ENCODE peak calls at places on chromosomes 13 and 19, in seven cellular contexts. G is PC-3, Y is hepatocyte, F is SK-N-SH, M is GM23248, B is PC-9, C is MM.1S. Q is an unnamed sample. For H3K9me2 and H3K4me1, the result is how much of the 10 kb centered on the place peaks cover.

GRCh38 chr13:23440821-23441608 is 7.5 kb upstream of the SACS start:
- DNase-seq in G (peak), Y (no peak), F (no peak), M (no peak), B (no peak), C (no peak), Q (no peak)

GRCh38 chr19:2164020-2164988 is 571 bp downstream of the DOT1L start:
- DNase-seq in G (no peak), Y (peak), F (no peak), M (peak), B (no peak), C (peak), Q (peak)

GRCh38 chr13:80604094-80604493 is 263.2 kb upstream of the SPRY2 start:
- DNase-seq in G (peak), Y (no peak), F (no peak), M (no peak), B (no peak), C (peak), Q (no peak)

GRCh38 chr19:19259741-19260140 is 13.4 kb downstream of the TM6SF2 start:
- DNase-seq in G (peak), Y (no peak), F (peak), M (peak), B (peak), C (peak), Q (peak)

GRCh38 chr13:105441406-105441805 is 1094.1 kb downstream of the EFNB2 start:
- DNase-seq in G (peak), Y (no peak), F (no peak), M (no peak), B (peak), C (no peak), Q (no peak)

GRCh38 chr19:782195-783043 is 14.8 kb upstream of the PTBP1 start:
- DNase-seq in G (peak), Y (peak), F (no peak), M (peak), B (peak), C (no peak), Q (no peak)

GRCh38 chr19:15288146-15288963 is 44.0 kb downstream of the BRD4 start:
- DNase-seq in G (no peak), Y (no peak), F (peak), M (peak), B (no peak), C (peak), Q (peak)

GRCh38 chr19:1446713-1447564 is 3.0 kb upstream of the APC2 start:
- DNase-seq in G (no peak), Y (peak), F (peak), M (peak), B (no peak), C (no peak), Q (peak)

GRCh38 chr19:18274776-18275356 is 614 bp upstream of the IQCN start:
- DNase-seq in G (peak), Y (peak), F (no peak), M (peak), B (peak), C (no peak), Q (no peak)

GRCh38 chr19:39481229-39481545 is 549 bp downstream of the TIMM50 start:
- DNase-seq in G (no peak), Y (no peak), F (no peak), M (peak), B (no peak), C (no peak), Q (peak)

GRCh38 chr19:39679791-39680168 is 24.1 kb downstream of the LGALS16 start:
- DNase-seq in G (no peak), Y (no peak), F (no peak), M (no peak), B (no peak), C (peak), Q (no peak)

GRCh38 chr19:2333027-2333806 is 4.7 kb downstream of the SPPL2B start:
- DNase-seq in G (no peak), Y (peak), F (no peak), M (no peak), B (no peak), C (peak), Q (no peak)

GRCh38 chr13:100815476-100816046 is 141.0 kb upstream of the TMTC4 start:
- DNase-seq in G (no peak), Y (no peak), F (no peak), M (no peak), B (no peak), C (no peak), Q (no peak)

GRCh38 chr13:113493315-113493951 is 2.9 kb upstream of the DCUN1D2 start:
- DNase-seq in G (peak), Y (peak), F (no peak), M (peak), B (peak), C (peak), Q (peak)

DNA sequence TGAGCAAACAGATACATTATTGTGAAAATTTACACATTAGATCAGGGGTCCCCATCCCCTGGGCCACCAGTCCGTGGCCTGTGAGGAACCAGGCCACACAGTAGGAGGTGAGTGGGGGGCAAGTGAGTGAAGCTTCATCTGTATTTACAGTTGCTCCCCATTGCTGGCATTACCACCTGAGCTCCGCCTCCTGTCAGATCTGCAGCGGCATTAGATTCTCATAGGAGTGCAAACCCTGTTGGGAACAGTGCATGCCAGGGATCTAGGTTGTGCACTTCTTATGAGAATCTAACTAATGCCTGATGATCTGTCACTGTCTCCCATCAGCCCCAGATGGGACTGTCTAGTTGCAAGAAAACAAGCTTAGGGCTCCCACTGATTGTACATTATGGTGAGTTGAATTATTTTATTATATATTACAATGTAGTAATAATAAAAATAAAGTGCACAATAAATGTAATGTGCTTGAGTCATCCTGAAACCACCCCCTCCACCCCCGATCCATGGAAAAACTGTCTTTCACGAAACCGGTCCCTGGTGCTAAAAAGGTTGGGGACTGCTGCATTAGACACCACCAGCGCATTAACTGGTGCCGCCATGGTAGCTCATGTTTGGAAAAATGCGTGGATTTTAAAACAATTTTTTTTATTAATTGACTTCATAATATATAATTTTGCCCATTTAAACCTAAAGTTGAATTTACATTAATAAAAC is 51.7 kb downstream of the DGKH start:
- DNase-seq in G (no peak), Y (no peak), F (no peak), M (no peak), B (no peak), C (no peak), Q (no peak)
- H3K9me2 ChIP-seq in G (under half), Y (under half), F (under half), M (under half), B (under half), C (under half), Q (under half)

DNA sequence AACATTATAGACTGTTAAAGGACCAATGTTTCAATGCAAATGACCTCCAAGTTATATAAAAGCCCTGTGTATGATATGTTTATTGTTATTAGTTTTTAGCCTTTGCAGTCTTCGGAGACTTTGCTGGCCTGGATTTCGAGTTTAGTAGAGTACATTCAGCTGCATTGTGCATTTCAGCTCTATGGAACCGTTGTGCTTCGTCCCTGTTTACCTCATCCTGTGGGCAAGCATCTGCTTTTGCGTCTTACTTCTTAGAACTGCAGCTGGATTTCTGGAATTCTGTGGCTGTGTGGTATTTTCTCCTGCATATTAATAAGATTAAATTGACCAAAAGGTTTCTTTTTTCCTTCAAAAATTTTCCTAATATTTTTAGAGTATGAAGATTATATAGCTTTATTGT is 138.6 kb downstream of the KCNRG start:
- DNase-seq in G (no peak), Y (no peak), F (no peak), M (no peak), B (no peak), C (no peak), Q (no peak)
- H3K4me1 ChIP-seq in G (under half), Y (under half), F (under half), M (under half), B (under half), C (under half), Q (under half)

GRCh38 chr13:30837227-30838159 is 68.6 kb upstream of the MEDAG start:
- DNase-seq in G (no peak), Y (no peak), F (no peak), M (no peak), B (no peak), C (no peak), Q (no peak)

GRCh38 chr13:30840515-30840914 is 65.6 kb upstream of the MEDAG start:
- DNase-seq in G (no peak), Y (no peak), F (no peak), M (no peak), B (no peak), C (no peak), Q (no peak)

GRCh38 chr13:30844548-30845296 is 61.3 kb upstream of the MEDAG start:
- DNase-seq in G (no peak), Y (no peak), F (no peak), M (no peak), B (no peak), C (no peak), Q (no peak)

GRCh38 chr13:30843548-30843947 is 62.5 kb upstream of the MEDAG start:
- DNase-seq in G (no peak), Y (no peak), F (no peak), M (no peak), B (no peak), C (no peak), Q (no peak)

DNA sequence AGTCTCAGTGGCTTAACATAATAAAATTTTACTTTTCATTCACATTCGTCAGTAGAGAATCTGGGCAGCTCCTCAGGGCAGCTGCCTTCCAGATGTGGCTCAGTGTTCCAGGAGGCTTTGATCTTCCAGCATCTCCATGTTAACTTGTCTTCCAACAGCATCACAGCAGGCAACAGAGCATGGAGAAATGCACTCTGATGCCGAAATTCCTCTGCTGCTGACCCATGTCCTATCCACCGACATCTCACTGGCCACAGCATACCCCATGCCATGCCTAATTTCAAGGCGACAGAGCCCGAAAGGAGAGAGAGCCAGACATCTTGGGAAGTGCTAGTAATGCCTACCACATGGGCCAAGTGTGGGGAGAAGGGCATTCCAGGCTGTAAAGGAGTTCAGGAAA is 64.9 kb upstream of the MEDAG start:
- DNase-seq in G (no peak), Y (no peak), F (no peak), M (peak), B (no peak), C (no peak), Q (no peak)
- H3K4me2 ChIP-seq in G (no peak), Y (no peak), F (no peak), M (no peak), B (no peak), C (no peak), Q (no peak)

GRCh38 chr13:35879111-35879510 is 252.1 kb downstream of the DCLK1 start:
- DNase-seq in G (no peak), Y (no peak), F (no peak), M (no peak), B (no peak), C (peak), Q (no peak)
- H3K9me2 ChIP-seq in G (under half), Y (under half), F (under half), M (under half), B (under half), C (under half), Q (under half)

Q was measured in Karpas-422.